ENCODE peak calls at places on chromosomes 16 and 17, in ten cellular contexts. One of them, this sample, is unnamed.

GRCh38 chr16:49148410-49148809 is 133.2 kb downstream of the CBLN1 start:
- DNase-seq in nephron progenitor cell: no peak
- DNase-seq in BE2C: no peak
- DNase-seq in chondrocyte: no peak
- DNase-seq in retinal pigment epithelial cell: no peak
- DNase-seq in lower leg skin: no peak
- DNase-seq in cardiac muscle cell: no peak
- DNase-seq in transverse colon: no peak
- DNase-seq in thyroid gland: no peak
- DNase-seq in right lobe of liver: no peak
- DNase-seq in this sample: no peak

GRCh38 chr16:31542763-31543162 is 15.1 kb downstream of the AHSP start:
- DNase-seq in nephron progenitor cell: no peak
- DNase-seq in BE2C: no peak
- DNase-seq in chondrocyte: no peak
- DNase-seq in retinal pigment epithelial cell: no peak
- DNase-seq in lower leg skin: no peak
- DNase-seq in cardiac muscle cell: no peak
- DNase-seq in transverse colon: no peak
- DNase-seq in thyroid gland: no peak
- DNase-seq in right lobe of liver: no peak
- DNase-seq in this sample: no peak

GRCh38 chr16:29916979-29917378 is 9.0 kb downstream of the KCTD13 start:
- DNase-seq in nephron progenitor cell: no peak
- DNase-seq in BE2C: no peak
- DNase-seq in chondrocyte: no peak
- DNase-seq in retinal pigment epithelial cell: no peak
- DNase-seq in lower leg skin: no peak
- DNase-seq in cardiac muscle cell: no peak
- DNase-seq in transverse colon: no peak
- DNase-seq in thyroid gland: no peak
- DNase-seq in right lobe of liver: no peak
- DNase-seq in this sample: no peak

GRCh38 chr16:85650864-85651811 is 37.6 kb downstream of the GINS2 start:
- DNase-seq in nephron progenitor cell: no peak
- DNase-seq in BE2C: peak; percentile 83
- DNase-seq in chondrocyte: no peak
- DNase-seq in retinal pigment epithelial cell: no peak
- DNase-seq in lower leg skin: no peak
- DNase-seq in cardiac muscle cell: no peak
- DNase-seq in transverse colon: no peak
- DNase-seq in thyroid gland: peak; percentile 67
- DNase-seq in right lobe of liver: peak; percentile 75
- DNase-seq in this sample: no peak

GRCh38 chr17:61555127-61555531 is 35.9 kb downstream of the NACA2 start:
- DNase-seq in nephron progenitor cell: no peak
- DNase-seq in BE2C: no peak
- DNase-seq in chondrocyte: no peak
- DNase-seq in retinal pigment epithelial cell: no peak
- DNase-seq in lower leg skin: no peak
- DNase-seq in cardiac muscle cell: no peak
- DNase-seq in transverse colon: no peak
- DNase-seq in thyroid gland: no peak
- DNase-seq in right lobe of liver: no peak
- DNase-seq in this sample: no peak

GRCh38 chr17:1643293-1643998 is 2.1 kb downstream of the SCARF1 start:
- DNase-seq in nephron progenitor cell: peak; percentile 69
- DNase-seq in BE2C: peak; percentile 43
- DNase-seq in chondrocyte: no peak
- DNase-seq in retinal pigment epithelial cell: no peak
- DNase-seq in lower leg skin: no peak
- DNase-seq in cardiac muscle cell: peak; percentile 70
- DNase-seq in transverse colon: peak; percentile 88
- DNase-seq in thyroid gland: peak; percentile 90
- DNase-seq in right lobe of liver: no peak
- DNase-seq in this sample: peak; percentile 88

GRCh38 chr17:41624208-41625101 is at the start of gene KRT17:
- DNase-seq in nephron progenitor cell: no peak
- DNase-seq in BE2C: no peak
- DNase-seq in chondrocyte: peak; percentile 92
- DNase-seq in retinal pigment epithelial cell: peak; percentile 68
- DNase-seq in lower leg skin: no peak
- DNase-seq in cardiac muscle cell: no peak
- DNase-seq in transverse colon: no peak
- DNase-seq in thyroid gland: no peak
- DNase-seq in right lobe of liver: peak; percentile 37
- DNase-seq in this sample: no peak

GRCh38 chr17:229945-230235 is 48.4 kb upstream of the DOC2B start:
- DNase-seq in nephron progenitor cell: no peak
- DNase-seq in BE2C: no peak
- DNase-seq in chondrocyte: no peak
- DNase-seq in retinal pigment epithelial cell: no peak
- DNase-seq in lower leg skin: no peak
- DNase-seq in cardiac muscle cell: no peak
- DNase-seq in transverse colon: peak; percentile 1
- DNase-seq in thyroid gland: no peak
- DNase-seq in right lobe of liver: no peak
- DNase-seq in this sample: no peak

GRCh38 chr16:70570967-70571570 is 47.5 kb downstream of the SF3B3 start:
- DNase-seq in nephron progenitor cell: no peak
- DNase-seq in BE2C: no peak
- DNase-seq in chondrocyte: no peak
- DNase-seq in retinal pigment epithelial cell: no peak
- DNase-seq in lower leg skin: no peak
- DNase-seq in cardiac muscle cell: no peak
- DNase-seq in transverse colon: no peak
- DNase-seq in thyroid gland: no peak
- DNase-seq in right lobe of liver: no peak
- DNase-seq in this sample: no peak

GRCh38 chr17:74776990-74777389 is 845 bp upstream of the NAT9 start:
- DNase-seq in nephron progenitor cell: no peak
- DNase-seq in BE2C: no peak
- DNase-seq in chondrocyte: no peak
- DNase-seq in retinal pigment epithelial cell: no peak
- DNase-seq in lower leg skin: no peak
- DNase-seq in cardiac muscle cell: no peak
- DNase-seq in transverse colon: no peak
- DNase-seq in thyroid gland: no peak
- DNase-seq in right lobe of liver: no peak
- DNase-seq in this sample: no peak

GRCh38 chr17:50051082-50051576 is 4.8 kb upstream of the ITGA3 start:
- DNase-seq in nephron progenitor cell: no peak
- DNase-seq in BE2C: no peak
- DNase-seq in chondrocyte: peak; percentile 69
- DNase-seq in retinal pigment epithelial cell: no peak
- DNase-seq in lower leg skin: no peak
- DNase-seq in cardiac muscle cell: no peak
- DNase-seq in transverse colon: no peak
- DNase-seq in thyroid gland: no peak
- DNase-seq in right lobe of liver: peak; percentile 27
- DNase-seq in this sample: no peak

GRCh38 chr16:49021136-49021535 is 260.5 kb downstream of the CBLN1 start:
- DNase-seq in nephron progenitor cell: peak; percentile 18
- DNase-seq in BE2C: no peak
- DNase-seq in chondrocyte: no peak
- DNase-seq in retinal pigment epithelial cell: peak; percentile 51
- DNase-seq in lower leg skin: no peak
- DNase-seq in cardiac muscle cell: no peak
- DNase-seq in transverse colon: no peak
- DNase-seq in thyroid gland: peak; percentile 63
- DNase-seq in right lobe of liver: no peak
- DNase-seq in this sample: no peak

GRCh38 chr17:81553616-81554181 is 1.5 kb upstream of the FAAP100 start:
- DNase-seq in nephron progenitor cell: peak; percentile 38
- DNase-seq in BE2C: peak; percentile 60
- DNase-seq in chondrocyte: no peak
- DNase-seq in retinal pigment epithelial cell: peak; percentile 81
- DNase-seq in lower leg skin: peak; percentile 28
- DNase-seq in cardiac muscle cell: no peak
- DNase-seq in transverse colon: peak; percentile 33
- DNase-seq in thyroid gland: no peak
- DNase-seq in right lobe of liver: no peak
- DNase-seq in this sample: no peak

GRCh38 chr17:55463600-55463999 is 42.0 kb upstream of the MMD start:
- DNase-seq in nephron progenitor cell: no peak
- DNase-seq in BE2C: no peak
- DNase-seq in chondrocyte: no peak
- DNase-seq in retinal pigment epithelial cell: no peak
- DNase-seq in lower leg skin: no peak
- DNase-seq in cardiac muscle cell: no peak
- DNase-seq in transverse colon: no peak
- DNase-seq in thyroid gland: no peak
- DNase-seq in right lobe of liver: no peak
- DNase-seq in this sample: peak; percentile 50

GRCh38 chr17:62687997-62688396 is 60.5 kb downstream of the MRC2 start:
- DNase-seq in nephron progenitor cell: no peak
- DNase-seq in BE2C: no peak
- DNase-seq in chondrocyte: no peak
- DNase-seq in retinal pigment epithelial cell: no peak
- DNase-seq in lower leg skin: no peak
- DNase-seq in cardiac muscle cell: no peak
- DNase-seq in transverse colon: no peak
- DNase-seq in thyroid gland: no peak
- DNase-seq in right lobe of liver: no peak
- DNase-seq in this sample: no peak

GRCh38 chr17:43211480-43212402 is at the start of gene TMEM106A:
- DNase-seq in nephron progenitor cell: peak; percentile 68
- DNase-seq in BE2C: peak; percentile 76
- DNase-seq in chondrocyte: peak; percentile 88
- DNase-seq in retinal pigment epithelial cell: peak; percentile 26
- DNase-seq in lower leg skin: peak; percentile 59
- DNase-seq in cardiac muscle cell: peak; percentile 83
- DNase-seq in transverse colon: peak; percentile 82
- DNase-seq in thyroid gland: peak; percentile 80
- DNase-seq in right lobe of liver: peak; percentile 88
- DNase-seq in this sample: peak; percentile 91
- TF ChIP-seq CTCF in nephron progenitor cell: peak; percentile 30
- TF ChIP-seq CTCF in BE2C: peak; percentile 39
- TF ChIP-seq CTCF in chondrocyte: peak; percentile 75
- TF ChIP-seq CTCF in retinal pigment epithelial cell: peak; percentile 36
- TF ChIP-seq CTCF in lower leg skin: no peak
- TF ChIP-seq CTCF in cardiac muscle cell: peak; percentile 42
- TF ChIP-seq CTCF in transverse colon: peak; percentile 37
- TF ChIP-seq CTCF in thyroid gland: no peak
- TF ChIP-seq CTCF in right lobe of liver: no peak
- TF ChIP-seq CTCF in this sample: peak; percentile 26

GRCh38 chr17:58312021-58312630 is 16.5 kb downstream of the TSPOAP1 start:
- DNase-seq in nephron progenitor cell: no peak
- DNase-seq in BE2C: no peak
- DNase-seq in chondrocyte: peak; percentile 91
- DNase-seq in retinal pigment epithelial cell: no peak
- DNase-seq in lower leg skin: peak; percentile 9
- DNase-seq in cardiac muscle cell: no peak
- DNase-seq in transverse colon: no peak
- DNase-seq in thyroid gland: no peak
- DNase-seq in right lobe of liver: peak; percentile 40
- DNase-seq in this sample: no peak
- TF ChIP-seq CTCF in nephron progenitor cell: no peak
- TF ChIP-seq CTCF in BE2C: no peak
- TF ChIP-seq CTCF in chondrocyte: no peak
- TF ChIP-seq CTCF in retinal pigment epithelial cell: no peak
- TF ChIP-seq CTCF in lower leg skin: no peak
- TF ChIP-seq CTCF in cardiac muscle cell: no peak
- TF ChIP-seq CTCF in transverse colon: no peak
- TF ChIP-seq CTCF in thyroid gland: no peak
- TF ChIP-seq CTCF in right lobe of liver: no peak
- TF ChIP-seq CTCF in this sample: no peak

GRCh38 chr16:79627092-79627491 is 26.6 kb upstream of the MAF start:
- DNase-seq in nephron progenitor cell: no peak
- DNase-seq in BE2C: no peak
- DNase-seq in chondrocyte: no peak
- DNase-seq in retinal pigment epithelial cell: no peak
- DNase-seq in lower leg skin: no peak
- DNase-seq in cardiac muscle cell: no peak
- DNase-seq in transverse colon: no peak
- DNase-seq in thyroid gland: no peak
- DNase-seq in right lobe of liver: no peak
- DNase-seq in this sample: no peak
- TF ChIP-seq CTCF in nephron progenitor cell: no peak
- TF ChIP-seq CTCF in BE2C: no peak
- TF ChIP-seq CTCF in chondrocyte: no peak
- TF ChIP-seq CTCF in retinal pigment epithelial cell: no peak
- TF ChIP-seq CTCF in lower leg skin: no peak
- TF ChIP-seq CTCF in cardiac muscle cell: no peak
- TF ChIP-seq CTCF in transverse colon: no peak
- TF ChIP-seq CTCF in thyroid gland: no peak
- TF ChIP-seq CTCF in right lobe of liver: no peak
- TF ChIP-seq CTCF in this sample: no peak

GRCh38 chr16:17307501-17307900 is 163.3 kb downstream of the XYLT1 start:
- DNase-seq in nephron progenitor cell: no peak
- DNase-seq in BE2C: no peak
- DNase-seq in chondrocyte: no peak
- DNase-seq in retinal pigment epithelial cell: no peak
- DNase-seq in lower leg skin: no peak
- DNase-seq in cardiac muscle cell: no peak
- DNase-seq in transverse colon: no peak
- DNase-seq in thyroid gland: no peak
- DNase-seq in right lobe of liver: no peak
- DNase-seq in this sample: no peak

GRCh38 chr16:17304814-17305169 is 166.0 kb downstream of the XYLT1 start:
- DNase-seq in nephron progenitor cell: no peak
- DNase-seq in BE2C: no peak
- DNase-seq in chondrocyte: no peak
- DNase-seq in retinal pigment epithelial cell: no peak
- DNase-seq in lower leg skin: no peak
- DNase-seq in cardiac muscle cell: no peak
- DNase-seq in transverse colon: peak; percentile 41
- DNase-seq in thyroid gland: peak; percentile 49
- DNase-seq in right lobe of liver: no peak
- DNase-seq in this sample: no peak

GRCh38 chr16:17304124-17304813 is 166.5 kb downstream of the XYLT1 start:
- DNase-seq in nephron progenitor cell: no peak
- DNase-seq in BE2C: no peak
- DNase-seq in chondrocyte: no peak
- DNase-seq in retinal pigment epithelial cell: no peak
- DNase-seq in lower leg skin: peak; percentile 28
- DNase-seq in cardiac muscle cell: no peak
- DNase-seq in transverse colon: peak; percentile 35
- DNase-seq in thyroid gland: peak; percentile 65
- DNase-seq in right lobe of liver: no peak
- DNase-seq in this sample: no peak

GRCh38 chr16:17306745-17307144 is 164.0 kb downstream of the XYLT1 start:
- DNase-seq in nephron progenitor cell: no peak
- DNase-seq in BE2C: no peak
- DNase-seq in chondrocyte: no peak
- DNase-seq in retinal pigment epithelial cell: no peak
- DNase-seq in lower leg skin: no peak
- DNase-seq in cardiac muscle cell: no peak
- DNase-seq in transverse colon: no peak
- DNase-seq in thyroid gland: no peak
- DNase-seq in right lobe of liver: no peak
- DNase-seq in this sample: no peak

DNA sequence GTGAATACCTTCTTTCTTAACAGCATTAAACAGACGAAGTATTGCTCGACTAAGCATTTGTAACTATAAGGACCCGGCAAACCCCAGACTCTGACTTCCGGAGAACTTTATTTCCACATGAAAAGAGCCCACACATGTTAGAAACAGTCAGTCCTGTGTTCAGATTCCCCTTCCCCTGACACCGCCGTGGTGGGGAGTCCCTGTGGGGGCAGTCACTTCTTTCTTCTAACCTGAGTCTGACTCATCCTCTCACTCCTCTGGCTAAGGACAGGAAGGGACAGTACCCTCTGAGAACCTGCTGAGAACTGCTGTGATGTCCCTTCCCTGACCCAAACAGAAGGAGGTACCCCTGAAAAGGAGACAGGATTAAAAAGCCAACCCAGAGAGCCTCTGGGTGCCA is 165.1 kb downstream of the XYLT1 start:
- DNase-seq in nephron progenitor cell: no peak
- DNase-seq in BE2C: no peak
- DNase-seq in chondrocyte: no peak
- DNase-seq in retinal pigment epithelial cell: no peak
- DNase-seq in lower leg skin: no peak
- DNase-seq in cardiac muscle cell: no peak
- DNase-seq in transverse colon: no peak
- DNase-seq in thyroid gland: no peak
- DNase-seq in right lobe of liver: no peak
- DNase-seq in this sample: peak; percentile 60
- TF ChIP-seq CTCF in nephron progenitor cell: no peak
- TF ChIP-seq CTCF in BE2C: no peak
- TF ChIP-seq CTCF in chondrocyte: no peak
- TF ChIP-seq CTCF in retinal pigment epithelial cell: no peak
- TF ChIP-seq CTCF in lower leg skin: no peak
- TF ChIP-seq CTCF in cardiac muscle cell: no peak
- TF ChIP-seq CTCF in transverse colon: no peak
- TF ChIP-seq CTCF in thyroid gland: no peak
- TF ChIP-seq CTCF in right lobe of liver: no peak
- TF ChIP-seq CTCF in this sample: no peak